ENCODE peak calls at places on chromosome 18, in seven cellular contexts. One of them, this sample, is unnamed.

GRCh38 chr18:36519358-36519757 is 221.8 kb downstream of the FHOD3 start:
- DNase-seq in SK-N-SH: no peak
- DNase-seq in GM23338: no peak
- DNase-seq in GM12878: no peak
- DNase-seq in breast epithelium: no peak
- DNase-seq in sigmoid colon: no peak
- DNase-seq in stomach: no peak
- DNase-seq in this sample: no peak

GRCh38 chr18:55419132-55419938 is 168.7 kb downstream of the TCF4 start:
- DNase-seq in SK-N-SH: no peak
- DNase-seq in GM23338: peak; percentile 53
- DNase-seq in GM12878: no peak
- DNase-seq in breast epithelium: no peak
- DNase-seq in sigmoid colon: no peak
- DNase-seq in stomach: no peak
- DNase-seq in this sample: no peak

GRCh38 chr18:34153711-34154110 is 71.0 kb downstream of the NOL4 start:
- DNase-seq in SK-N-SH: peak; percentile 14
- DNase-seq in GM23338: no peak
- DNase-seq in GM12878: peak; percentile 13
- DNase-seq in breast epithelium: no peak
- DNase-seq in sigmoid colon: no peak
- DNase-seq in stomach: no peak
- DNase-seq in this sample: no peak

GRCh38 chr18:41311571-41312240 is 643.3 kb upstream of the PIK3C3 start:
- DNase-seq in SK-N-SH: no peak
- DNase-seq in GM23338: peak; percentile 69
- DNase-seq in GM12878: no peak
- DNase-seq in breast epithelium: no peak
- DNase-seq in sigmoid colon: no peak
- DNase-seq in stomach: no peak
- DNase-seq in this sample: no peak

GRCh38 chr18:59569321-59569720 is 127.9 kb downstream of the CCBE1 start:
- DNase-seq in SK-N-SH: no peak
- DNase-seq in GM23338: no peak
- DNase-seq in GM12878: no peak
- DNase-seq in breast epithelium: no peak
- DNase-seq in sigmoid colon: no peak
- DNase-seq in stomach: no peak
- DNase-seq in this sample: no peak

GRCh38 chr18:63374520-63374919 is 7.5 kb upstream of the KDSR start:
- DNase-seq in SK-N-SH: no peak
- DNase-seq in GM23338: no peak
- DNase-seq in GM12878: no peak
- DNase-seq in breast epithelium: no peak
- DNase-seq in sigmoid colon: no peak
- DNase-seq in stomach: no peak
- DNase-seq in this sample: no peak

GRCh38 chr18:22348521-22349316 is 69.0 kb downstream of the CTAGE1 start:
- DNase-seq in SK-N-SH: no peak
- DNase-seq in GM23338: peak; percentile 80
- DNase-seq in GM12878: no peak
- DNase-seq in breast epithelium: peak; percentile 67
- DNase-seq in sigmoid colon: no peak
- DNase-seq in stomach: peak; percentile 60
- DNase-seq in this sample: peak; percentile 81

GRCh38 chr18:40293311-40293710 is 1661.7 kb upstream of the PIK3C3 start:
- DNase-seq in SK-N-SH: no peak
- DNase-seq in GM23338: peak; percentile 34
- DNase-seq in GM12878: no peak
- DNase-seq in breast epithelium: no peak
- DNase-seq in sigmoid colon: no peak
- DNase-seq in stomach: no peak
- DNase-seq in this sample: no peak

GRCh38 chr18:62767321-62767720 is 52.0 kb downstream of the PHLPP1 start:
- DNase-seq in SK-N-SH: no peak
- DNase-seq in GM23338: no peak
- DNase-seq in GM12878: no peak
- DNase-seq in breast epithelium: no peak
- DNase-seq in sigmoid colon: no peak
- DNase-seq in stomach: no peak
- DNase-seq in this sample: no peak

GRCh38 chr18:26536032-26536431 is 12.3 kb downstream of the KCTD1 start:
- DNase-seq in SK-N-SH: no peak
- DNase-seq in GM23338: no peak
- DNase-seq in GM12878: no peak
- DNase-seq in breast epithelium: no peak
- DNase-seq in sigmoid colon: no peak
- DNase-seq in stomach: no peak
- DNase-seq in this sample: no peak

DNA sequence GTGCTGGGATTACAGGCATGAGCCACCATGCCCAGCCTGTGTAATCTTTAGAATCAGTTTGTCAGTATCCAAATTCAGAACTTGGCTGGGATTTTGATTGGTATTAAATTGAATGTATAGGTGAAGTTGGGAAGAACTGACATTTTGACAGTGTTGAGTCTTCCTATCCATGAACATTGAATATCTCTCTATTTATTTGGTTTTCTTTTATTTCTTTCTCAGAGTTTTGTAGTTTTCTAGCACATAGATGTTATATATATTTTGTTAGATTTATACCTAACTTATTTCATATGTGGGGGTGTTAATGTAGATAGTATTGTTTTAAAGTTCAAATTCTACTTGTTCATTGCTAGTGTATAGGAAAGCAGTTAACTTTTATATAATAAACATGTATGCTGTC is 31.5 kb downstream of the CEP192 start:
- DNase-seq in SK-N-SH: no peak
- DNase-seq in GM23338: no peak
- DNase-seq in GM12878: no peak
- DNase-seq in breast epithelium: no peak
- DNase-seq in sigmoid colon: no peak
- DNase-seq in stomach: no peak
- DNase-seq in this sample: no peak
- H3K36me3 ChIP-seq in SK-N-SH: peaks cover 72% of the 10 kb centered on the region
- H3K36me3 ChIP-seq in GM23338: peaks cover 4% of the 10 kb centered on the region
- H3K36me3 ChIP-seq in GM12878: peaks cover 2% of the 10 kb centered on the region
- H3K36me3 ChIP-seq in breast epithelium: peaks cover 4% of the 10 kb centered on the region
- H3K36me3 ChIP-seq in sigmoid colon: peaks cover 13% of the 10 kb centered on the region
- H3K36me3 ChIP-seq in stomach: peaks cover 3% of the 10 kb centered on the region
- H3K36me3 ChIP-seq in this sample: peaks cover 49% of the 10 kb centered on the region

GRCh38 chr18:57715671-57716070 is 87.4 kb downstream of the ATP8B1 start:
- DNase-seq in SK-N-SH: no peak
- DNase-seq in GM23338: no peak
- DNase-seq in GM12878: no peak
- DNase-seq in breast epithelium: no peak
- DNase-seq in sigmoid colon: no peak
- DNase-seq in stomach: no peak
- DNase-seq in this sample: no peak
- TF ChIP-seq POLR2AphosphoS5 in SK-N-SH: no peak
- TF ChIP-seq POLR2AphosphoS5 in GM23338: no peak
- TF ChIP-seq POLR2AphosphoS5 in GM12878: no peak
- TF ChIP-seq POLR2AphosphoS5 in breast epithelium: no peak
- TF ChIP-seq POLR2AphosphoS5 in sigmoid colon: no peak
- TF ChIP-seq POLR2AphosphoS5 in stomach: no peak
- TF ChIP-seq POLR2AphosphoS5 in this sample: no peak

GRCh38 chr18:20966795-20967194 is 144.8 kb downstream of the ROCK1 start:
- DNase-seq in SK-N-SH: no peak
- DNase-seq in GM23338: no peak
- DNase-seq in GM12878: no peak
- DNase-seq in breast epithelium: no peak
- DNase-seq in sigmoid colon: no peak
- DNase-seq in stomach: no peak
- DNase-seq in this sample: no peak
- H3K36me3 ChIP-seq in SK-N-SH: peaks cover 77% of the 10 kb centered on the region
- H3K36me3 ChIP-seq in GM23338: peaks cover 3% of the 10 kb centered on the region
- H3K36me3 ChIP-seq in GM12878: no peaks in the 10 kb centered on the region
- H3K36me3 ChIP-seq in breast epithelium: no peaks in the 10 kb centered on the region
- H3K36me3 ChIP-seq in sigmoid colon: no peaks in the 10 kb centered on the region
- H3K36me3 ChIP-seq in stomach: peaks cover 8% of the 10 kb centered on the region
- H3K36me3 ChIP-seq in this sample: peaks cover 2% of the 10 kb centered on the region

GRCh38 chr18:77095356-77096030 is 37.1 kb downstream of the MBP start:
- DNase-seq in SK-N-SH: no peak
- DNase-seq in GM23338: no peak
- DNase-seq in GM12878: no peak
- DNase-seq in breast epithelium: no peak
- DNase-seq in sigmoid colon: peak; percentile 83
- DNase-seq in stomach: no peak
- DNase-seq in this sample: peak; percentile 74
- TF ChIP-seq POLR2AphosphoS5 in SK-N-SH: no peak
- TF ChIP-seq POLR2AphosphoS5 in GM23338: no peak
- TF ChIP-seq POLR2AphosphoS5 in GM12878: no peak
- TF ChIP-seq POLR2AphosphoS5 in breast epithelium: no peak
- TF ChIP-seq POLR2AphosphoS5 in sigmoid colon: no peak
- TF ChIP-seq POLR2AphosphoS5 in stomach: no peak
- TF ChIP-seq POLR2AphosphoS5 in this sample: peak; percentile 63

GRCh38 chr18:13051950-13052349 is 60.8 kb downstream of the CEP192 start:
- DNase-seq in SK-N-SH: no peak
- DNase-seq in GM23338: no peak
- DNase-seq in GM12878: peak; percentile 17
- DNase-seq in breast epithelium: no peak
- DNase-seq in sigmoid colon: no peak
- DNase-seq in stomach: no peak
- DNase-seq in this sample: peak; percentile 83
- H3K36me3 ChIP-seq in SK-N-SH: peaks cover 59% of the 10 kb centered on the region
- H3K36me3 ChIP-seq in GM23338: peaks cover 9% of the 10 kb centered on the region
- H3K36me3 ChIP-seq in GM12878: peaks cover 27% of the 10 kb centered on the region
- H3K36me3 ChIP-seq in breast epithelium: peaks cover 7% of the 10 kb centered on the region
- H3K36me3 ChIP-seq in sigmoid colon: peaks cover 5% of the 10 kb centered on the region
- H3K36me3 ChIP-seq in stomach: peaks cover 29% of the 10 kb centered on the region
- H3K36me3 ChIP-seq in this sample: peaks cover 98% of the 10 kb centered on the region

GRCh38 chr18:79693561-79694205 is 14.1 kb downstream of the CTDP1 start:
- DNase-seq in SK-N-SH: no peak
- DNase-seq in GM23338: peak; percentile 62
- DNase-seq in GM12878: no peak
- DNase-seq in breast epithelium: no peak
- DNase-seq in sigmoid colon: peak; percentile 57
- DNase-seq in stomach: no peak
- DNase-seq in this sample: peak; percentile 75
- TF ChIP-seq POLR2AphosphoS5 in SK-N-SH: no peak
- TF ChIP-seq POLR2AphosphoS5 in GM23338: no peak
- TF ChIP-seq POLR2AphosphoS5 in GM12878: no peak
- TF ChIP-seq POLR2AphosphoS5 in breast epithelium: no peak
- TF ChIP-seq POLR2AphosphoS5 in sigmoid colon: no peak
- TF ChIP-seq POLR2AphosphoS5 in stomach: no peak
- TF ChIP-seq POLR2AphosphoS5 in this sample: peak; percentile 44

GRCh38 chr18:49794740-49795139 is 18.6 kb downstream of the ACAA2 start:
- DNase-seq in SK-N-SH: no peak
- DNase-seq in GM23338: no peak
- DNase-seq in GM12878: no peak
- DNase-seq in breast epithelium: no peak
- DNase-seq in sigmoid colon: no peak
- DNase-seq in stomach: no peak
- DNase-seq in this sample: no peak
- H3K36me3 ChIP-seq in SK-N-SH: peaks cover 76% of the 10 kb centered on the region
- H3K36me3 ChIP-seq in GM23338: peaks cover 52% of the 10 kb centered on the region
- H3K36me3 ChIP-seq in GM12878: no peaks in the 10 kb centered on the region
- H3K36me3 ChIP-seq in breast epithelium: no peaks in the 10 kb centered on the region
- H3K36me3 ChIP-seq in sigmoid colon: peaks cover 35% of the 10 kb centered on the region
- H3K36me3 ChIP-seq in stomach: no peaks in the 10 kb centered on the region
- H3K36me3 ChIP-seq in this sample: peaks cover 63% of the 10 kb centered on the region

GRCh38 chr18:7657050-7657449 is 89.9 kb downstream of the PTPRM start:
- DNase-seq in SK-N-SH: no peak
- DNase-seq in GM23338: no peak
- DNase-seq in GM12878: no peak
- DNase-seq in breast epithelium: no peak
- DNase-seq in sigmoid colon: no peak
- DNase-seq in stomach: no peak
- DNase-seq in this sample: no peak

GRCh38 chr18:7657937-7658336 is 90.8 kb downstream of the PTPRM start:
- DNase-seq in SK-N-SH: no peak
- DNase-seq in GM23338: no peak
- DNase-seq in GM12878: no peak
- DNase-seq in breast epithelium: no peak
- DNase-seq in sigmoid colon: no peak
- DNase-seq in stomach: no peak
- DNase-seq in this sample: no peak

GRCh38 chr18:7663305-7664023 is 96.3 kb downstream of the PTPRM start:
- DNase-seq in SK-N-SH: no peak
- DNase-seq in GM23338: no peak
- DNase-seq in GM12878: no peak
- DNase-seq in breast epithelium: no peak
- DNase-seq in sigmoid colon: no peak
- DNase-seq in stomach: no peak
- DNase-seq in this sample: no peak

GRCh38 chr18:7662866-7663265 is 95.8 kb downstream of the PTPRM start:
- DNase-seq in SK-N-SH: no peak
- DNase-seq in GM23338: no peak
- DNase-seq in GM12878: no peak
- DNase-seq in breast epithelium: no peak
- DNase-seq in sigmoid colon: no peak
- DNase-seq in stomach: no peak
- DNase-seq in this sample: peak; percentile 37

DNA sequence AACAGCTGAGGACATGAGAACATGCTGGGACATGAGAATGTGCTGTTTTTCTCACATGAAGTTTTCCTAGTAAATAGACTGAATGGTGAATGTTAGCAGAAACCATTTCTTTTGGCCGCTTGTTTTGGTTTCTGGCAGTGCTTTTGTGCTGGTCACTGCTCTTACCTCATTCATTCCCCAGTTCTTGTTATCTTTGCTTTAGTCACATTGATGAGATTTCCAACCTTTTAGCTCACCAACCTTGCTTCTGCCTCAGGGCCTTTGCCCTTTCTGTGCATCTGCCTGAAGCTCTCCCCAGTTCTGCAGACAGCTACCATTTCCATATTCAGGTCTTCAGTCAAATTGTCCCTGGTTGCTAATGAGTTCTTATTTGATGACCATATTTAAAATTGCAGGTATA is 91.6 kb downstream of the PTPRM start:
- DNase-seq in SK-N-SH: no peak
- DNase-seq in GM23338: no peak
- DNase-seq in GM12878: no peak
- DNase-seq in breast epithelium: no peak
- DNase-seq in sigmoid colon: no peak
- DNase-seq in stomach: no peak
- DNase-seq in this sample: no peak
- TF ChIP-seq POLR2AphosphoS5 in SK-N-SH: no peak
- TF ChIP-seq POLR2AphosphoS5 in GM23338: no peak
- TF ChIP-seq POLR2AphosphoS5 in GM12878: no peak
- TF ChIP-seq POLR2AphosphoS5 in breast epithelium: no peak
- TF ChIP-seq POLR2AphosphoS5 in sigmoid colon: no peak
- TF ChIP-seq POLR2AphosphoS5 in stomach: no peak
- TF ChIP-seq POLR2AphosphoS5 in this sample: no peak